ENCODE peak calls at places on chromosomes 6 and 20, in nine cellular contexts. O is lower leg skin, T is heart left ventricle, U is stomach, C is breast epithelium, D is adrenal gland, K is body of pancreas, E is HepG2, G is GM12891. L is an unnamed sample.

GRCh38 chr6:80439721-80440488 is 333.4 kb downstream of the BCKDHB start:
- DNase-seq in T (no peak), C (no peak), D (no peak), E (no peak), G (no peak), U (no peak), K (no peak), O (no peak), L (no peak)

GRCh38 chr20:20139403-20139802 is 87.1 kb downstream of the CFAP61 start:
- DNase-seq in K (no peak), E (no peak), U (no peak), C (no peak), T (no peak), D (no peak), O (no peak), G (no peak), L (no peak)

GRCh38 chr6:37314803-37315515 is 38.8 kb upstream of the RNF8 start:
- DNase-seq in G (no peak), E (peak; percentile 48), C (no peak), D (peak; percentile 39), T (no peak), U (peak; percentile 41), O (no peak), K (peak; percentile 50), L (peak; percentile 99)

GRCh38 chr6:32192608-32193039 is at the start of gene GPSM3:
- DNase-seq in T (peak; percentile 81), C (no peak), O (no peak), K (no peak), E (no peak), U (peak; percentile 54), D (peak; percentile 22), G (no peak), L (no peak)

GRCh38 chr20:8951136-8951535 is 117.8 kb upstream of the PLCB4 start:
- DNase-seq in T (no peak), G (no peak), D (no peak), E (no peak), U (no peak), O (no peak), C (no peak), K (no peak), L (no peak)

GRCh38 chr20:47544240-47544639 is 42.6 kb downstream of the NCOA3 start:
- DNase-seq in T (no peak), O (no peak), K (no peak), E (no peak), G (no peak), U (no peak), C (no peak), D (no peak), L (no peak)

GRCh38 chr20:20892328-20892727 is 179.9 kb upstream of the RALGAPA2 start:
- DNase-seq in C (no peak), E (no peak), O (no peak), U (no peak), K (no peak), D (no peak), G (no peak), T (no peak), L (no peak)

GRCh38 chr20:23116301-23117089 is 30.4 kb upstream of the CD93 start:
- DNase-seq in E (peak; percentile 25), T (no peak), C (peak; percentile 34), U (no peak), O (no peak), K (no peak), G (no peak), D (peak; percentile 78), L (peak; percentile 61)

GRCh38 chr6:160457843-160458242 is 109.7 kb downstream of the SLC22A3 start:
- DNase-seq in T (no peak), O (no peak), K (no peak), E (no peak), D (no peak), G (no peak), C (no peak), U (no peak), L (no peak)

GRCh38 chr6:2426561-2427340 is 181.3 kb upstream of the GMDS start:
- DNase-seq in O (no peak), D (no peak), C (no peak), U (no peak), T (no peak), E (no peak), G (no peak), K (no peak), L (no peak)

GRCh38 chr20:3658708-3659491 is 4.3 kb downstream of the GFRA4 start:
- DNase-seq in G (peak; percentile 82), U (no peak), D (peak; percentile 6), K (no peak), O (no peak), E (peak; percentile 81), T (no peak), C (no peak), L (no peak)

GRCh38 chr6:7424967-7425807 is 35.6 kb downstream of the RIOK1 start:
- DNase-seq in G (no peak), D (peak; percentile 46), C (no peak), K (peak; percentile 56), O (no peak), U (no peak), T (no peak), E (peak; percentile 79), L (peak; percentile 40)

GRCh38 chr20:63060057-63060991 is 53.6 kb upstream of the BHLHE23 start:
- DNase-seq in E (no peak), D (peak; percentile 31), T (peak; percentile 8), O (no peak), G (no peak), K (peak; percentile 5), C (peak; percentile 46), U (no peak), L (no peak)

GRCh38 chr6:119894801-119895200 is 545.2 kb upstream of the MAN1A1 start:
- DNase-seq in O (no peak), D (no peak), E (no peak), K (no peak), T (no peak), G (no peak), C (no peak), U (no peak), L (no peak)

GRCh38 chr20:63290677-63291472 is 2.1 kb upstream of the COL20A1 start:
- DNase-seq in U (peak; percentile 61), E (peak; percentile 41), C (no peak), T (no peak), D (peak; percentile 71), K (peak; percentile 52), G (peak; percentile 92), O (no peak), L (peak; percentile 62)

GRCh38 chr6:105692630-105693212 is 289.8 kb upstream of the PREP start:
- DNase-seq in O (no peak), K (no peak), E (no peak), D (no peak), U (no peak), C (no peak), G (no peak), T (no peak), L (no peak)

GRCh38 chr20:61940491-61940890 is 125.2 kb downstream of the TAF4 start:
- DNase-seq in C (peak; percentile 39), K (no peak), G (no peak), D (no peak), E (no peak), T (no peak), O (no peak), U (no peak), L (no peak)

GRCh38 chr6:101286146-101286545 is 107.4 kb upstream of the GRIK2 start:
- DNase-seq in U (no peak), D (no peak), G (no peak), C (no peak), K (no peak), E (no peak), T (no peak), O (no peak), L (no peak)

GRCh38 chr6:35686873-35687557 is 1.7 kb downstream of the FKBP5 start:
- DNase-seq in G (no peak), D (no peak), T (no peak), O (no peak), E (no peak), U (no peak), K (no peak), C (no peak), L (peak; percentile 24)

GRCh38 chr20:1955289-1955688 is 38.6 kb downstream of the PDYN start:
- DNase-seq in G (no peak), E (no peak), D (no peak), O (no peak), T (no peak), U (no peak), K (no peak), C (no peak), L (no peak)

GRCh38 chr6:23013776-23014175 is 444.4 kb downstream of the HDGFL1 start:
- DNase-seq in E (no peak), T (no peak), K (no peak), D (no peak), U (no peak), G (no peak), O (no peak), C (no peak), L (no peak)

GRCh38 chr20:39269031-39269461 is 306.9 kb downstream of the DHX35 start:
- DNase-seq in D (peak; percentile 38), K (peak; percentile 43), C (peak; percentile 56), U (peak; percentile 54), O (no peak), E (peak; percentile 29), G (peak; percentile 55), T (peak; percentile 50), L (peak; percentile 23)

GRCh38 chr20:59007758-59008511 is 881 bp upstream of the CTSZ start:
- DNase-seq in U (peak; percentile 36), D (peak; percentile 59), C (peak; percentile 42), K (no peak), G (peak; percentile 80), O (peak; percentile 43), T (peak; percentile 53), E (no peak), L (peak; percentile 56)
- TF ChIP-seq POLR2A in U (no peak), D (no peak), C (no peak), K (no peak), G (peak; percentile 40), O (no peak), T (no peak), E (no peak), L (no peak)

GRCh38 chr6:44257007-44257752 is at the start of gene SLC35B2:
- DNase-seq in K (peak; percentile 69), E (peak; percentile 88), T (peak; percentile 77), D (peak; percentile 72), U (peak; percentile 68), G (no peak), C (peak; percentile 67), O (peak; percentile 48), L (peak; percentile 89)
- TF ChIP-seq POLR2A in K (peak; percentile 79), E (no peak), T (peak; percentile 80), D (peak; percentile 76), U (no peak), G (no peak), C (no peak), O (no peak), L (peak; percentile 65)

GRCh38 chr6:43834528-43835145 is 64.6 kb downstream of the VEGFA start:
- DNase-seq in G (no peak), C (no peak), O (no peak), D (no peak), E (no peak), K (no peak), T (no peak), U (no peak), L (no peak)
- TF ChIP-seq POLR2A in G (no peak), C (no peak), O (no peak), D (no peak), E (no peak), K (no peak), T (no peak), U (no peak), L (no peak)

GRCh38 chr6:148379481-148379880 is 36.8 kb downstream of the SASH1 start:
- DNase-seq in K (no peak), C (no peak), U (no peak), T (no peak), D (no peak), G (no peak), E (no peak), O (no peak), L (no peak)
- TF ChIP-seq POLR2A in K (no peak), C (no peak), U (no peak), T (no peak), D (no peak), G (no peak), E (no peak), O (no peak), L (no peak)